ENCODE peak calls at places on chromosome 6, in five cellular contexts. One of them, this sample, is unnamed.

GRCh38 chr6:3455490-3456394 is 1.1 kb downstream of the SLC22A23 start:
- DNase-seq in hepatocyte: peak; percentile 40
- DNase-seq in IMR-90: no peak
- DNase-seq in keratinocyte: no peak
- DNase-seq in H1: peak; percentile 67
- DNase-seq in this sample: no peak

GRCh38 chr6:41713161-41713649 is 22.2 kb downstream of the TFEB start:
- DNase-seq in hepatocyte: no peak
- DNase-seq in IMR-90: peak; percentile 45
- DNase-seq in keratinocyte: no peak
- DNase-seq in H1: no peak
- DNase-seq in this sample: no peak

GRCh38 chr6:53347250-53347920 is 1.4 kb downstream of the ELOVL5 start:
- DNase-seq in hepatocyte: peak; percentile 28
- DNase-seq in IMR-90: peak; percentile 45
- DNase-seq in keratinocyte: no peak
- DNase-seq in H1: no peak
- DNase-seq in this sample: no peak

GRCh38 chr6:167394330-167394729 is 69.4 kb downstream of the TTLL2 start:
- DNase-seq in hepatocyte: no peak
- DNase-seq in IMR-90: no peak
- DNase-seq in keratinocyte: no peak
- DNase-seq in H1: no peak
- DNase-seq in this sample: no peak

GRCh38 chr6:21840428-21840827 is 246.9 kb downstream of the SOX4 start:
- DNase-seq in hepatocyte: no peak
- DNase-seq in IMR-90: peak; percentile 78
- DNase-seq in keratinocyte: no peak
- DNase-seq in H1: no peak
- DNase-seq in this sample: no peak

GRCh38 chr6:54493138-54493537 is 184.9 kb downstream of the TINAG start:
- DNase-seq in hepatocyte: no peak
- DNase-seq in IMR-90: peak; percentile 86
- DNase-seq in keratinocyte: peak; percentile 17
- DNase-seq in H1: no peak
- DNase-seq in this sample: peak; percentile 51

GRCh38 chr6:160134779-160135547 is 13.3 kb downstream of the SLC22A1 start:
- DNase-seq in hepatocyte: no peak
- DNase-seq in IMR-90: no peak
- DNase-seq in keratinocyte: no peak
- DNase-seq in H1: no peak
- DNase-seq in this sample: no peak

GRCh38 chr6:134864558-134864957 is 85.3 kb downstream of the ALDH8A1 start:
- DNase-seq in hepatocyte: no peak
- DNase-seq in IMR-90: no peak
- DNase-seq in keratinocyte: no peak
- DNase-seq in H1: no peak
- DNase-seq in this sample: no peak

GRCh38 chr6:106547961-106548453 is 81.3 kb downstream of the RTN4IP1 start:
- DNase-seq in hepatocyte: peak; percentile 61
- DNase-seq in IMR-90: peak; percentile 85
- DNase-seq in keratinocyte: peak; percentile 88
- DNase-seq in H1: no peak
- DNase-seq in this sample: no peak

GRCh38 chr6:127811939-127812338 is 88.9 kb downstream of the THEMIS start:
- DNase-seq in hepatocyte: no peak
- DNase-seq in IMR-90: no peak
- DNase-seq in keratinocyte: no peak
- DNase-seq in H1: no peak
- DNase-seq in this sample: no peak

GRCh38 chr6:147935656-147936055 is 407.0 kb upstream of the SASH1 start:
- DNase-seq in hepatocyte: no peak
- DNase-seq in IMR-90: no peak
- DNase-seq in keratinocyte: no peak
- DNase-seq in H1: no peak
- DNase-seq in this sample: no peak

GRCh38 chr6:158152659-158153058 is 15.4 kb downstream of the SERAC1 start:
- DNase-seq in hepatocyte: no peak
- DNase-seq in IMR-90: no peak
- DNase-seq in keratinocyte: no peak
- DNase-seq in H1: no peak
- DNase-seq in this sample: no peak

GRCh38 chr6:69827491-69827890 is 30.7 kb upstream of the LMBRD1 start:
- DNase-seq in hepatocyte: no peak
- DNase-seq in IMR-90: peak; percentile 73
- DNase-seq in keratinocyte: no peak
- DNase-seq in H1: no peak
- DNase-seq in this sample: peak; percentile 9
- TF ChIP-seq CTCF in hepatocyte: no peak
- TF ChIP-seq CTCF in IMR-90: no peak
- TF ChIP-seq CTCF in keratinocyte: no peak
- TF ChIP-seq CTCF in H1: no peak
- TF ChIP-seq CTCF in this sample: no peak

DNA sequence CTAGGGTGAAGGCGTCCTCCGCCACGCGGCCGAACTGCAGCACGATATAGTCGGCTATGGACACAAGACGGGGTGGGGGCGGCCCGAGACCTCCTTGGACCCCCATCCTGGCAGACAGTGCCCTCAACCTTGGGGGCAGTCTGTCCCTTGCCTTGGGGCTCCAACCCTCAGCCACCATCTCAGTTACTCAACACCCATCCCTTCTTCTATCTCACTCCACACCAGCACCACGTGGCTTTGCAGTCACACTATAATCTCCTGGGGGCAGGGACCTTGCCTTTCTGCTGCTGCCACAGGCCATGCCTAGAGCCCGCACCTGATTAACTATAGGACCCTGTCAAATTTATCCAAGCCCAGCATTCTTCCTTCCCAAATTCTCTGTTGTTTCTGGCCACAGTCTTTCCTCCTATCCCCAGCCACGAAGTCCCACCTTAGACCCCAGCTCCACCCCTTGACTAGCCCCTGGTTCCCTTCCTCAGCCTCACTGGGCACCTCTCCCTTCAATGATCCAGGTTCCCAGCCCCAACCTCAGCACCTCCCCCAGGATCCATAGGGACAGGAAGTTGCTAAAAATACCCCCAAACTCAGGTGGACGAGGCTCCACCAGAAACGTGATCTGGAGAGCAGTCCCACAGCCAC is 1.6 kb upstream of the TEAD3 start:
- DNase-seq in hepatocyte: no peak
- DNase-seq in IMR-90: no peak
- DNase-seq in keratinocyte: no peak
- DNase-seq in H1: no peak
- DNase-seq in this sample: no peak
- H3K4me3 ChIP-seq in hepatocyte: peak overlapping the region; percentile 86
- H3K4me3 ChIP-seq in IMR-90: peak overlapping the region; percentile 63
- H3K4me3 ChIP-seq in keratinocyte: peak overlapping the region; percentile 60
- H3K4me3 ChIP-seq in H1: peak overlapping the region; percentile 46
- H3K4me3 ChIP-seq in this sample: peak overlapping the region; percentile 77

GRCh38 chr6:108524528-108525218 is 36.0 kb upstream of the FOXO3 start:
- DNase-seq in hepatocyte: no peak
- DNase-seq in IMR-90: peak; percentile 24
- DNase-seq in keratinocyte: no peak
- DNase-seq in H1: no peak
- DNase-seq in this sample: peak; percentile 7

GRCh38 chr6:108523697-108524096 is 37.0 kb upstream of the FOXO3 start:
- DNase-seq in hepatocyte: no peak
- DNase-seq in IMR-90: no peak
- DNase-seq in keratinocyte: no peak
- DNase-seq in H1: no peak
- DNase-seq in this sample: no peak

GRCh38 chr6:108521616-108522107 is 39.1 kb upstream of the FOXO3 start:
- DNase-seq in hepatocyte: no peak
- DNase-seq in IMR-90: no peak
- DNase-seq in keratinocyte: no peak
- DNase-seq in H1: no peak
- DNase-seq in this sample: no peak

GRCh38 chr6:108518714-108519576 is 41.8 kb upstream of the FOXO3 start:
- DNase-seq in hepatocyte: no peak
- DNase-seq in IMR-90: peak; percentile 33
- DNase-seq in keratinocyte: no peak
- DNase-seq in H1: no peak
- DNase-seq in this sample: no peak
- TF ChIP-seq CTCF in hepatocyte: peak; percentile 39
- TF ChIP-seq CTCF in IMR-90: peak; percentile 43
- TF ChIP-seq CTCF in keratinocyte: peak; percentile 55
- TF ChIP-seq CTCF in H1: peak; percentile 77
- TF ChIP-seq CTCF in this sample: peak; percentile 46

GRCh38 chr6:150296890-150297289 is 71.9 kb upstream of the IYD start:
- DNase-seq in hepatocyte: no peak
- DNase-seq in IMR-90: no peak
- DNase-seq in keratinocyte: no peak
- DNase-seq in H1: no peak
- DNase-seq in this sample: no peak

GRCh38 chr6:150299873-150300485 is 68.8 kb upstream of the IYD start:
- DNase-seq in hepatocyte: no peak
- DNase-seq in IMR-90: no peak
- DNase-seq in keratinocyte: no peak
- DNase-seq in H1: no peak
- DNase-seq in this sample: no peak

GRCh38 chr6:150298676-150299075 is 70.1 kb upstream of the IYD start:
- DNase-seq in hepatocyte: no peak
- DNase-seq in IMR-90: no peak
- DNase-seq in keratinocyte: no peak
- DNase-seq in H1: no peak
- DNase-seq in this sample: no peak

GRCh38 chr6:150298029-150298380 is 70.8 kb upstream of the IYD start:
- DNase-seq in hepatocyte: no peak
- DNase-seq in IMR-90: no peak
- DNase-seq in keratinocyte: no peak
- DNase-seq in H1: no peak
- DNase-seq in this sample: no peak

GRCh38 chr6:150297327-150298028 is 71.3 kb upstream of the IYD start:
- DNase-seq in hepatocyte: no peak
- DNase-seq in IMR-90: no peak
- DNase-seq in keratinocyte: no peak
- DNase-seq in H1: no peak
- DNase-seq in this sample: no peak
- H3K4me3 ChIP-seq in hepatocyte: no peak overlapping the region
- H3K4me3 ChIP-seq in IMR-90: no peak overlapping the region
- H3K4me3 ChIP-seq in keratinocyte: no peak overlapping the region
- H3K4me3 ChIP-seq in H1: no peak overlapping the region
- H3K4me3 ChIP-seq in this sample: no peak overlapping the region

GRCh38 chr6:120378582-120379220 is 955.6 kb downstream of the TBC1D32 start:
- DNase-seq in hepatocyte: peak; percentile 52
- DNase-seq in IMR-90: no peak
- DNase-seq in keratinocyte: no peak
- DNase-seq in H1: no peak
- DNase-seq in this sample: no peak

GRCh38 chr6:120384671-120385070 is 949.6 kb downstream of the TBC1D32 start:
- DNase-seq in hepatocyte: no peak
- DNase-seq in IMR-90: no peak
- DNase-seq in keratinocyte: no peak
- DNase-seq in H1: no peak
- DNase-seq in this sample: no peak
- TF ChIP-seq CTCF in hepatocyte: no peak
- TF ChIP-seq CTCF in IMR-90: no peak
- TF ChIP-seq CTCF in keratinocyte: no peak
- TF ChIP-seq CTCF in H1: no peak
- TF ChIP-seq CTCF in this sample: no peak

DNA sequence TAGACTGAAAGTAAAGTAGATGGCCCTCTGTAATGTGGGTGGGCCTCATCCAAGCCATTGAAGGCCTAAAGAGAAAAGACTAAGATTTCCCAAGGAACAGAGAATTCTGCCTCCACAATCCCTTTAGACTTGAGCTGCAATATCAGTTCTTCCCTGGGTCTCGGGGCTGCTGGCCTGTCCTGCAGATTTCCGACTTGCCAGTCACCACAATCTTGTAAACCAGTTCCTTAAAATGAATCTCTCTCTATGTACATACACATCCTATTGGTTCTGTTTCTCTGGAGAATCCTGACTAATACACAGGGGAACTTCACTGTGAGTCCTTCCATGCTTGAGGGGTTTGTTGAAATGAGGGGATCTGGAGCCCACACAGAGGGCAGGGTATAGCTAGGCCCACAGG is 12.9 kb downstream of the CCDC170 start:
- DNase-seq in hepatocyte: no peak
- DNase-seq in IMR-90: no peak
- DNase-seq in keratinocyte: no peak
- DNase-seq in H1: no peak
- DNase-seq in this sample: no peak
- H3K4me3 ChIP-seq in hepatocyte: no peak overlapping the region
- H3K4me3 ChIP-seq in IMR-90: no peak overlapping the region
- H3K4me3 ChIP-seq in keratinocyte: no peak overlapping the region
- H3K4me3 ChIP-seq in H1: no peak overlapping the region
- H3K4me3 ChIP-seq in this sample: no peak overlapping the region

DNA sequence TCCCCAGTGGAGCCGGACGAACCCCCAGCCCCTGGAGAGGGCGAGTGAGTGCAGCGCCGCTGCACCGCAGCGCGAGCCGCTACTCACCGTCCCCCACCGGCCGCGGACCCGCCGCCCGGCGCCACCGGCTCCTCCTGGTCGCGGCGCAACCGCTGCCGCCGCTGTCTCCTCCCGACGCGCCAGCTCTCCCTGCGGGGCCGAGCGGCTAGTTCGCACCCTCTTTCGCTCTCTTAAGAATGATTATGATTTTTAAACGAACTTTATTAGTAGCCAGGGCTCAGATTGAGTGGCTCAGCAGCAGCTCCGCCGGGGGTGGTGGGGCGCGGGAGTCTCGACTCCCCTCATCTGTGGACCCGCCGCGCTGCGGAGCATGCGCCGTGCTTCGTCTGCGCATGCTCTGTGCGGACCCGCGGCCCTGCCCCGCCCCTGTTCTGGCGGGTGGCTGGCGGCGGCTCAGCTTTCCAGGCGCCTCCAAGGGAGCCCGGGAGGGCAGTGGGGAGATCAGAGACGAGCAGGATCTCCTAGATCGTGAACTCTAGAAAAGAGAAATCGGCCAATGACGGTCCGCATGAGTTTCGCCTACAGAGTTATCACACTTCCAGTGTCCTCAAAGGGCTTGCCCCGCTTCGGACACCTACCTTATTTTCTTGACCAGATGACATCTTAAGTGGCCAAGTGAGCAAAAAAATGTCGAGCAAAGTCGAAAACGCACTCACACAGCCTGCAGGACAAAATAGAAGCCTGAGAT is at the start of gene RAB23:
- DNase-seq in hepatocyte: peak; percentile 91
- DNase-seq in IMR-90: peak; percentile 77
- DNase-seq in keratinocyte: peak; percentile 19
- DNase-seq in H1: peak; percentile 96
- DNase-seq in this sample: no peak
- TF ChIP-seq CTCF in hepatocyte: no peak
- TF ChIP-seq CTCF in IMR-90: no peak
- TF ChIP-seq CTCF in keratinocyte: no peak
- TF ChIP-seq CTCF in H1: no peak
- TF ChIP-seq CTCF in this sample: no peak

This sample was measured in AG04449.